ENCODE peak calls at places on chromosomes 4 and X, in ten cellular contexts. P is IMR-90, I is aorta, Q is psoas muscle, N is heart left ventricle, C is cardiac muscle cell, O is heart right ventricle, J is upper lobe of right lung, V is A549, U is OCI-LY7. X is an unnamed sample. For H3K4me1, the result is how much of the 10 kb centered on the place peaks cover.

GRCh38 chrX:132958086-132958703 is at the start of gene HS6ST2:
- DNase-seq in P (no peak), I (no peak), Q (peak), N (no peak), C (peak), O (no peak), J (peak), V (no peak), U (no peak), X (peak)

GRCh38 chr4:82981116-82981515 is 29.5 kb downstream of the LIN54 start:
- DNase-seq in P (no peak), I (no peak), Q (no peak), N (no peak), C (no peak), O (no peak), J (no peak), V (no peak), U (no peak), X (no peak)

GRCh38 chr4:112327950-112328349 is 30.8 kb downstream of the ALPK1 start:
- DNase-seq in P (peak), I (no peak), Q (no peak), N (no peak), C (peak), O (no peak), J (no peak), V (no peak), U (peak), X (no peak)

GRCh38 chr4:721261-722171 is 15.9 kb downstream of the PCGF3 start:
- DNase-seq in P (no peak), I (no peak), Q (no peak), N (no peak), C (no peak), O (peak), J (no peak), V (no peak), U (no peak), X (peak)

GRCh38 chr4:166228112-166228511 is 355.1 kb downstream of the TLL1 start:
- DNase-seq in P (no peak), I (no peak), Q (no peak), N (no peak), C (no peak), O (no peak), J (no peak), V (no peak), U (no peak), X (no peak)

GRCh38 chrX:153521034-153521433 is 3.6 kb downstream of the ATP2B3 start:
- DNase-seq in P (peak), I (no peak), Q (no peak), N (no peak), C (no peak), O (no peak), J (no peak), V (no peak), U (no peak), X (no peak)

GRCh38 chr4:139629761-139630160 is 35.9 kb upstream of the MGST2 start:
- DNase-seq in P (no peak), I (no peak), Q (no peak), N (no peak), C (no peak), O (no peak), J (no peak), V (no peak), U (no peak), X (no peak)

GRCh38 chrX:118218940-118219339 is 102.3 kb upstream of the KLHL13 start:
- DNase-seq in P (no peak), I (no peak), Q (no peak), N (no peak), C (no peak), O (no peak), J (no peak), V (no peak), U (no peak), X (no peak)

GRCh38 chrX:48972214-48973164 is 845 bp upstream of the KCND1 start:
- DNase-seq in P (peak), I (peak), Q (peak), N (no peak), C (peak), O (peak), J (no peak), V (peak), U (no peak), X (peak)

GRCh38 chrX:123084797-123085196 is 99.3 kb upstream of the GRIA3 start:
- DNase-seq in P (no peak), I (no peak), Q (no peak), N (no peak), C (no peak), O (no peak), J (no peak), V (no peak), U (no peak), X (no peak)

GRCh38 chr4:2962099-2962455 is 1.1 kb downstream of the NOP14 start:
- DNase-seq in P (no peak), I (no peak), Q (no peak), N (no peak), C (no peak), O (no peak), J (no peak), V (no peak), U (peak), X (no peak)

GRCh38 chrX:18649498-18649951 is 22.4 kb downstream of the RS1 start:
- DNase-seq in P (no peak), I (no peak), Q (no peak), N (no peak), C (peak), O (no peak), J (peak), V (no peak), U (no peak), X (no peak)

GRCh38 chrX:3262906-3263305 is 83.5 kb downstream of the MXRA5 start:
- DNase-seq in P (peak), I (no peak), Q (no peak), N (no peak), C (no peak), O (no peak), J (no peak), V (peak), U (no peak), X (no peak)

GRCh38 chr4:55512922-55513571 is 33.7 kb downstream of the CLOCK start:
- DNase-seq in P (peak), I (no peak), Q (no peak), N (no peak), C (no peak), O (no peak), J (no peak), V (no peak), U (no peak), X (no peak)

GRCh38 chr4:48665555-48666186 is 114.4 kb downstream of the FRYL start:
- DNase-seq in P (peak), I (no peak), Q (no peak), N (no peak), C (no peak), O (no peak), J (no peak), V (no peak), U (no peak), X (no peak)

GRCh38 chr4:13452927-13453579 is 31.1 kb downstream of the RAB28 start:
- DNase-seq in P (no peak), I (no peak), Q (no peak), N (no peak), C (no peak), O (no peak), J (no peak), V (no peak), U (no peak), X (no peak)

GRCh38 chrX:84047339-84047738 is 140.7 kb downstream of the RPS6KA6 start:
- DNase-seq in P (no peak), I (no peak), Q (no peak), N (no peak), C (no peak), O (no peak), J (no peak), V (no peak), U (no peak), X (no peak)

GRCh38 chrX:150203249-150203647 is 159.9 kb upstream of the MAMLD1 start:
- DNase-seq in P (no peak), I (no peak), Q (no peak), N (no peak), C (no peak), O (no peak), J (no peak), V (no peak), U (no peak), X (no peak)

GRCh38 chr4:26248647-26249046 is 72.2 kb upstream of the RBPJ start:
- DNase-seq in P (peak), I (no peak), Q (no peak), N (no peak), C (no peak), O (peak), J (no peak), V (no peak), U (no peak), X (peak)
- H3K4me3 ChIP-seq in P (no peak), I (no peak), Q (no peak), N (no peak), C (no peak), O (no peak), J (no peak), V (no peak), U (no peak), X (no peak)

GRCh38 chrX:7330971-7331746 is 183.2 kb upstream of the PUDP start:
- DNase-seq in P (peak), I (peak), Q (peak), N (no peak), C (no peak), O (no peak), J (no peak), V (no peak), U (no peak), X (peak)
- H3K4me1 ChIP-seq in P (under half), I (under half), Q (under half), N (under half), C (under half), O (under half), J (under half), V (under half), U (under half), X (under half)

DNA sequence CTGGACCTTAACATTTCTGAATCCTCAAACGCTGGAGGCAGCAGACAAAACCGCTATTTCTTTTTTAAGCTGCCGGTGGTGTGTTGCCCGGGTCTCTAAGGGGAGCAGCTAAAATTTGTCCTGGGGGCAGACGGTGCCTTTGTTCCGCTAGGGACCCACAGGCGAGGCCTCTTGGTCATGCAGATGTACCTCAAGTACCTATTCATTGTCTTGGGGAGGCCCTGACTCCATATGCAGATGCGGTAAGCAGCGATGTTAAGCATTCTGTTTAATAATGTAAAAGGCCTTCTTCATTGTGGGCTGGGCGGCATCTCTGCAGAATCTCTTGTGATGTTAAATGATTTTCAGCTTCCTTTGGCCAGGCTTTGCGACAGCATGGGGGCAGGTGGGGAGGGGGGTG is 98.9 kb upstream of the PJA1 start:
- DNase-seq in P (no peak), I (no peak), Q (no peak), N (no peak), C (no peak), O (no peak), J (no peak), V (no peak), U (no peak), X (no peak)
- H3K4me3 ChIP-seq in P (no peak), I (no peak), Q (no peak), N (no peak), C (no peak), O (no peak), J (no peak), V (no peak), U (no peak), X (no peak)

GRCh38 chrX:11261260-11261659 is 32.0 kb upstream of the AMELX start:
- DNase-seq in P (peak), I (no peak), Q (no peak), N (no peak), C (no peak), O (no peak), J (no peak), V (no peak), U (no peak), X (no peak)
- H3K4me1 ChIP-seq in P (under half), I (under half), Q (under half), N (under half), C (under half), O (under half), J (under half), V (under half), U (under half), X (under half)

DNA sequence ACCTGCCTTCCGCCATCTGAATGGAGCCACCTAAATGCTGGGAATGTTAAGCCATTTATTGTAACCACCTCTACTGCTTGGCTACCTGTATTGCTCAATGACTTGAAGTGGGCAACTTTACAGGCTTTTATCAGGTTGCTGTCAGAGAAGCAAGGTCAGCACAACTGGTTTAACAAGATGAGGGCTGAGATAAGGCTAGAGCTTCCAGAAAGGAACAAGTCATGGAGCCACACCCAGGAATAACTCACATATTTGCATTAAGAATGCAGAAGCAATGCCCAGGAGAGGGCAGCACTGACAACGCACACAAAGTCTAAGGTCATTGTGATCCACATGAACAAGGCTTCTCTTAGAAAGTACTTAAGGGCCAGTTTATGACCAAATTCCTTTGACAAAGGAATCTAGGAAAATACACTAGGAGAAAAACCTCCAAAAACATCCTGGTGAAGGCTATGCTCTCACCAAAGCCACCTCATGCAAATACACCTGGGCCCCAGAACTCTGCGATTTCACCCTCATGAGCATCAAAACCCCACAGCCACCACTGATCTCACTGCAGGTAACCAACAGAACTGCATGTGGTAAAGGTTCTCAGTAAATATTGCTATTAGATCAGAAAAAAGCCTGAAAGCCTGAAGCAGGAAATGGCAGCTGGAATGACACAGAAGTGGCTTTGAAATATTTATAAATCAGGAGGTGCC is 15.0 kb upstream of the STS start:
- DNase-seq in P (peak), I (peak), Q (no peak), N (peak), C (peak), O (peak), J (peak), V (peak), U (peak), X (no peak)
- H3K4me3 ChIP-seq in P (no peak), I (no peak), Q (no peak), N (no peak), C (no peak), O (no peak), J (no peak), V (no peak), U (peak), X (no peak)

DNA sequence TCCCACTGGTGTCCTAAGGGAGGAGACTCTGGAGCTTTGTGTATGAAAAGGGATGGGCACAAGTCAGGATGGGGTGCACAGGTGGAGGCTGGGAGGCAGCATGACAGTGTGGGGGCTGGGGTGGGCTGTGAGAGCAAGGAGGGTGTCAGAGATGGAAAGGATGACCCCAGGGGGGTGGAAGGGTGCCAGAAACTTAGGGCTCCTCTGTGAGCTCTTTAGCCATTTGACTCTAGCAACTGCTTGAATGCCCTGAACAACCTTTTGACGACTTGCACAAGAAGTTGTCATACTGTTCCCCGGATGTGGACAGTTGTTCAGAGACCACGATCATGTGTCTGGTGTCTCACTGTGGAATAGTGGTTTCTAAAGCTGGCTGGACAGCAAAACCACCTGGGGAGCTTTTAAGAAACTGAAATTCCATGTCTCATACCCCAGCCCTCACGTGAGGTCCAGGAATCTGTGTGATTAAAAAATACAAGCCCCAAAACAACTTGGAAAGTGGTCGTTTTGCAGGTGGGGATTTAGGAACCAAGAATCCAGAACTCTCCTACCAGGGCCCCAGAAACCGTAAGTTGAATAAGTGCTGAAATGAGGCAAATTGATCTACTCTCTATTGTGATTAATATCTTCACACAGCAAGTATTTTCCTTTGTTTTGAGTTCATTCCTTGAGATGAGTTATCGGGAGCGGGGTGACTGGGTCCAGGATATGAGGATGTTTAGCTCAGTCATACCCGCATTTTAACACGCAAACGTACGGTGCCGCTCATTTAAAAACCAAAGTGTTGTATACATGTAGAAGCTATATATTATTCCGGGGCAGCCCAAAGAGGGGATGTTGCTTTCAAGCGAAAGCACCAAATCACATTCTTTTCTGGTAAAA is 3.4 kb downstream of the RHOH start:
- DNase-seq in P (peak), I (no peak), Q (no peak), N (no peak), C (no peak), O (no peak), J (no peak), V (no peak), U (peak), X (peak)
- H3K4me1 ChIP-seq in P (under half), I (under half), Q (under half), N (under half), C (under half), O (under half), J (under half), V (under half), U (half or more), X (under half)

GRCh38 chr4:110610940-110611785 is 11.7 kb downstream of the PITX2 start:
- DNase-seq in P (no peak), I (no peak), Q (no peak), N (no peak), C (no peak), O (no peak), J (no peak), V (peak), U (no peak), X (no peak)

GRCh38 chr4:110613710-110614109 is 9.2 kb downstream of the PITX2 start:
- DNase-seq in P (no peak), I (no peak), Q (no peak), N (no peak), C (no peak), O (no peak), J (no peak), V (no peak), U (no peak), X (no peak)

GRCh38 chr4:110612631-110613269 is 10.1 kb downstream of the PITX2 start:
- DNase-seq in P (no peak), I (no peak), Q (no peak), N (no peak), C (no peak), O (no peak), J (no peak), V (no peak), U (no peak), X (no peak)

GRCh38 chr4:110610620-110610939 is 12.3 kb downstream of the PITX2 start:
- DNase-seq in P (no peak), I (no peak), Q (no peak), N (no peak), C (no peak), O (no peak), J (no peak), V (no peak), U (no peak), X (no peak)

DNA sequence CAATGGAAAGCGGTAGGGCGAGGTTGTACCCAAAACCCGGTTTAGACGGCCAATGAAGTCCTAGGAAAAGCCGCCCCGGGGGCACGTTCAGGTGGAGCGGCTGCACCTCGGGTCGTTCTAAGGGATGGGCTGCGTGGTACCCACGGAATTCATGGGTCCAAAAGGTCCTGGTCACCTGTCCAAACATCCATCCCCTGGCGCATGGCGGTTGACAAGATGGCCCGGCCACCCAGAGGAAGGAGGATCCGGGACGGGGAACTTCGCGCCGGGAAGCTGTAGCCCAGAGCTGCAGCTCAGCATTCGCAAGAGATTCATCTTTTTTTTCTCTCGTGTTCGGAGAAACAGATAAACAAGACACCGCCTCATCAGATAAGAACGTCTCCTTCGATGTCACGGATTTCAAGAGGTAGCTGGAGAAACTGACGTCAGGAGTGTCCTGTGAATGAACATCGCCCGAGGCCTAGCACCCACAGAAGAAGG is 10.9 kb downstream of the PITX2 start:
- DNase-seq in P (no peak), I (no peak), Q (no peak), N (no peak), C (no peak), O (no peak), J (no peak), V (no peak), U (no peak), X (no peak)
- H3K4me3 ChIP-seq in P (no peak), I (peak), Q (no peak), N (no peak), C (no peak), O (peak), J (no peak), V (no peak), U (no peak), X (no peak)

DNA sequence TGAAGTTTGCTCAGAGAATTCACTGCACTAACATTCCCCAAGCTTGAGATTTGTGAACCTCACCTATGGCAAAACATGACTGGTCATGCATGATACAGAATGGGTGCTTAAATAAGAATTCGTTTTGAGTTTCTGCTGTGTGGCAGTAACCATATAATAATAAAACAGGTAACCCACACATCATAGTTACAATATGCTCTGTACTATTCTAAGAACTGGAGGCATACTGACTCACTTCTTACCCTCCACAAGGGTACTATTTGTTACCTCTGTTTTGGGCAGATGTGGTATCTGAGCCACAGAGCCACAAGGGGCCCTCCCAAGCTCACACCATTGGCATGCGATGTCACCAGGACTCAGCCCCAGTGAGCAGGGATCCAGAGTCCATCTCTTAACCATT is 17.6 kb downstream of the SLC2A9 start:
- DNase-seq in P (no peak), I (no peak), Q (no peak), N (no peak), C (no peak), O (no peak), J (no peak), V (no peak), U (no peak), X (no peak)
- H3K4me1 ChIP-seq in P (under half), I (under half), Q (under half), N (under half), C (under half), O (under half), J (under half), V (under half), U (under half), X (under half)